ENCODE peak calls at places on chromosomes 13 and 19, in four cellular contexts. G is A549, K is IMR-90, R is HepG2. F is an unnamed sample.

GRCh38 chr13:49395416-49396277 is 48.2 kb downstream of the CAB39L start:
- DNase-seq in G (no peak), K (no peak), R (no peak), F (no peak)

GRCh38 chr13:46698910-46699460 is 98.0 kb downstream of the ESD start:
- DNase-seq in G (no peak), K (peak; percentile 69), R (no peak), F (peak; percentile 7)

GRCh38 chr19:50147462-50148423 is 15.3 kb downstream of the IZUMO2 start:
- DNase-seq in G (peak; percentile 90), K (peak; percentile 92), R (peak; percentile 86), F (peak; percentile 87)

GRCh38 chr13:22926176-22927007 is 254.4 kb upstream of the SGCG start:
- DNase-seq in G (no peak), K (no peak), R (no peak), F (peak; percentile 88)

GRCh38 chr13:22198001-22198400 is 527.1 kb downstream of the FGF9 start:
- DNase-seq in G (no peak), K (no peak), R (no peak), F (no peak)

GRCh38 chr13:46479286-46479685 is 73.7 kb upstream of the LRCH1 start:
- DNase-seq in G (no peak), K (no peak), R (no peak), F (no peak)

GRCh38 chr19:35347171-35347929 is at the start of gene FFAR1:
- DNase-seq in G (no peak), K (no peak), R (no peak), F (no peak)

GRCh38 chr13:99396446-99396845 is 89.2 kb upstream of the GPR183 start:
- DNase-seq in G (no peak), K (no peak), R (no peak), F (no peak)

GRCh38 chr13:25468330-25469178 is 96.8 kb downstream of the ATP8A2 start:
- DNase-seq in G (peak; percentile 15), K (no peak), R (no peak), F (peak; percentile 84)

GRCh38 chr19:52601025-52601973 is 31.2 kb downstream of the ZNF701 start:
- DNase-seq in G (no peak), K (peak; percentile 87), R (peak; percentile 74), F (peak; percentile 93)

GRCh38 chr19:52603558-52604207 is 33.6 kb downstream of the ZNF701 start:
- DNase-seq in G (no peak), K (peak; percentile 28), R (no peak), F (no peak)

GRCh38 chr19:52599241-52599640 is 29.2 kb downstream of the ZNF701 start:
- DNase-seq in G (no peak), K (no peak), R (no peak), F (no peak)

GRCh38 chr19:52602931-52603330 is 32.8 kb downstream of the ZNF701 start:
- DNase-seq in G (no peak), K (no peak), R (no peak), F (no peak)

DNA sequence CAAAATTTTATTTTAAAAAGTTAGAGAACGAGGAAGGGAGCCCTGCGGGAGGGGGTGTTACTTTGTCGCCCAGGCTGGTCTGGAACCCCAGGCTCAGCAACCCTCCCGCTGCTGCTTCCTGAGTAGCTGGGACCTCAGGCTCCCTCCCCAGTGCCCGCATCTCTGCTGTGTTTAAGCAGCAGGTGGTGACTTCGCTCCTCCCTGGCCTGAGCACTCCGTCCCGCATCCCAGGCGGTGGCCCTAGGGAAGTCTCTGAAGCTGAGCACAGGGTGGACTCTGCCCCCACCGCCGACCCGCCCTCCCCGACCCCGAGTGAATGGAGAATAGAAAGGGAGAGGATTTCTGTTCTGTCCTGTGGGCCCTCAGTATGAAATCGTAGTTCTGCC is 30.5 kb downstream of the ZNF701 start:
- DNase-seq in G (no peak), K (peak; percentile 3), R (peak; percentile 54), F (no peak)
- TF ChIP-seq MAFK in G (no peak), K (no peak), R (no peak), F (no peak)

DNA sequence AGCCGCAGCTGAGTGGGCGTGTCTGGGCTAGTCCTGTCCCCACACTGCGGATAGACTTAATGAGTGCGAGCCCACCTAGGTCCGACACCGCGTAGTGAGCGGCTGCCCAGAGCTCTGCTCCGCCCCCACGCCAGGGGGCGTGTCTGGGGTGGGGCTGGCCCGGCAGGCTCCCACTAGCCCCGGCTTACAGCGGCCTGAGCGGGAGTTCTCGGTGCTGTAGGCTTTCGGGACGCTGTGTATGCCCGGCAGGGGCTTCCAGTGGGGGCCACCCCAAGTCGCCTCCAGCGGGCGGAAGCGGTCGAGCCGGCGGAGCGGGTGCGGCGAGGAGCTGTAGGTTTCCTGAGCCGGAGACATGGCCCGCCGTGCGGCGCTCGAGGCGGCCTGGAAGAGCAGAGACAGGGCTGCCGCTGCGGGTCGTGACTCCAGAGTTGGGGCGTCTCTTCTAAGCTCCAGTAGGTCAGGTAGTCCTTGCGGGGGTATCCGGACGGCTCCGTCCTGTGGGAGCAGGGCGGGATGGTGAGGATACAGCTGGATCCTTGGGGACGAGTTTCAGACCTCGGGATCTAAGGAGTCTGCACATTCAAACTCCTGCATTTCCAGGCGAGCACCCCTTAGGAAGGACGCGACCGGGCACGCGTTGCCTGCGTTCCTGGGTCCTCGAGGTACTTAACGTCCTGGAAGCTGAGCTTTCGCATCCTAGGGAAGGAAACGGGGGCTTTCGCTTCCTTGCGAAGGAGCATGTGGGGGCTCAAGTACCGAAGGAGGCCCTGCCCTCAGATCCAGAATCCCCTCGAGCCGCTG is 1.2 kb downstream of the CGB7 start:
- DNase-seq in G (peak; percentile 92), K (peak; percentile 28), R (peak; percentile 23), F (peak; percentile 91)
- TF ChIP-seq MAFK in G (no peak), K (no peak), R (no peak), F (no peak)

DNA sequence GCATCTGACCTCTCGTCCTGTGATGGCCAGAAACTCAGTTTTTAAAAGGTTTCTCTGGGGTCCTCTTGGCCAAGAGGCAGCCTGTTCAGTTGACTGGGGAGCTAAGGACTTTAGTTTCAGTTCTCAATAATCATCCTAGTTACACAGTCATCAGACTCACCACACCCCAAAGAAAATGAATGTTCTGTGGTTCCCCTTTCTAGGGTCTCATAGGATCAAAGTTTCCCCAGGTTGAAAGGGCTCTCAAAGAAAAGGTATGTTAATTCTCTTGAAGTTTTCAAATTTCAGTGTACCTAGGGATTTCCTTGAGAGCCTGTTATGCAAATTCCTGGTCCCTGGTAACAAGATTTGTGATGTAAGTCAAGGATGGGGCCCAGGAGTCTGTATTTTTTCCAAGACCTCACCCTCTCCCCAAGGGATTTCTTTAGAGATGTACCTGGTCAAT is 94.9 kb downstream of the FAM216B start:
- DNase-seq in G (no peak), K (no peak), R (no peak), F (no peak)
- TF ChIP-seq MAFK in G (no peak), K (no peak), R (no peak), F (no peak)

DNA sequence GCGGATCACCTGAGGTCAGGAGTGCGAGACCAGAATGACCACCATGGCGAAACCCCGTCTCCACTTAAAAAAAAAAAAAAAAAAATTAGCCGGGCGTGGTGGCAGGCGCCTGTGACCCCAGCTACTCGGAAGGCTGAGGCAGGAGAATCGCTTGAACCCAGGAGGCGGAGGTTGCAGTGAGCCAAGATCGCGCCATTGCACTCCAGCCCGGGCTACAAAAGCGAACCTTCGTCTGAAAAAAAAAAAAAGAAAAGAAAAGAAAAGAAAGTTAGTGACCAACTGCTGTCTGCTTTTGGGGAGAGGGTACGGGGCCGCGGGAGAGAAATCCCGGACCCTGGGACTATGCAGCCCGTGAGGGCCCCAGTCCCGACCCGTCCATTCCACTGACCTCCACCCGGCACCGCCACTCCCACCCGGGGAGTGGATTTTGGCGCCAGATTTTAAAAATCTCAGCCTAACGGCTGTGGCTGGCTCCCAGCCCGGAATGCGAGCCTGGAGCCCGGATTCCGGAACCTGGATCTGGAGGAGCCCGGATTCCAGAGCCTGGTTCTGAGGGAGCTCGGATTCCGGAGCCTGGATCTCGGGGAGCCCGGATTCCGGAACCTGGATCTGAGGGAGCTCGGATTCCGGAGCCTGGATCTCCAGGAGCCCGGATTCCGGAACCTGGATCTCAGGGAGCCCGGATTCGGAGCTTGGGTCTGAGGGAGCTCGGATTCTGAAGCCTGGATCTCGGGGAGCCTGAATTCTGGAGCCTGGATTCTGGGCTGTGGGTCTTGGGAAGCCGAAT is 6.1 kb upstream of the LMNB2 start:
- DNase-seq in G (no peak), K (peak; percentile 96), R (peak; percentile 93), F (no peak)
- TF ChIP-seq MAFK in G (no peak), K (no peak), R (no peak), F (no peak)

DNA sequence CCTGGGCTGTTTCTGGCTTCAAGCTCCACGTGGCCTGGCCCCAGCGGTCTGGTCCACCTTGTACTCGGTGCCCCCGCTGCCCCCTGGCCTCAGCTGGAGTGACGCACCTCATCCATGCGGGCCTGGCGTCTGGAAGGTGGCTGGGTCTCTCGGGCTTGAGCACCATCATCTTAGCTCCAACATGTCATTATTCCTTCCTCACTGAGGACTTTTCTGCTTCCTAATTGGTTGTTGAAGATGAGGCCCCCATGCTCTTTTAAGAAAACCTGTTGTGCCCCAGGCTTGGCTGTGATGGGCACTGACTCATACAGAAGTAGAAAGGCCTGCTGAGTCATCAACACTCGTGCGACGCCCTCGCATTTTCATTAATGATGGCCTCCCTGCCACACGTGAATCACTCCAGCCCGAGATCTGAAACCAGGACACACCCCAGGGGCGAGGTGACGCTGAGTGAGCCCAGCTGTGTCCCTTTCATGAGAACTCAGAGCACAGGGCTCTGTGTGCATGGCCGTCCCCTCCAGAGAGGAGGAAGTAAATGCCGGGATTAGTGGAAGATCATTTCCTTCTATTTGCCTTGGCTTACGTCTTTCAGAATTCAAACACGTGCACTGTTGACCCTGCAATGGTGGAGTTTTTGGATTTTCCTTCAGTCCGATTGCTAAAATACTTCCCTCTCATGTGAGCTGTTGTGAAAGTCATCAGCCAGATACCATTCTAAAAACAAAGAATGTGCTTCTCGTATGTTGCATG is 14.0 kb upstream of the GJA3 start:
- DNase-seq in G (peak; percentile 69), K (peak; percentile 99), R (peak; percentile 26), F (peak; percentile 36)
- TF ChIP-seq MAFK in G (peak; percentile 96), K (peak; percentile 87), R (peak; percentile 65), F (peak; percentile 48)

DNA sequence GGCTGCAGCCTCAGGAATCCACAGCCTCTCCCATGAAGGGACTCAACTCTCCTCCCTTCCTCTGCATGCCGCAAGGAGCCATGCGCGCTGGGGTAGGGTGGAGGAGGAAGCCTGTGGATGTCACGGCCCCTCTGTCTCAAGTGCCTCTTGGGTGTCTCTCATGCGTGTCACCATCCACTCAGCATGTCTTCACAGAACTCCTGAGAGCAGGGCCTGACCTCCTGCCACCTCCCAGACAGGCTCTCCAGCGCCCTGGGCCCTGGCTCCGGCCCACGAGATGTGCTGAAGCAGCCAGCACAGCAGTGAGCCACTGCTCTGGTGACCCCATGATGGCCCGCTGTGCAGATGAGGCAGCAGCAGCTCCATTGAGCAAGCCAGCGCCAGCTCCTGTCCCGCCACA is 25.9 kb upstream of the SPACA7 start:
- DNase-seq in G (no peak), K (no peak), R (no peak), F (no peak)
- TF ChIP-seq MAFK in G (no peak), K (no peak), R (no peak), F (no peak)